ENCODE peak calls at places on chromosome 11, in eight cellular contexts. L, Z, I, Q, A, M, X and P are unnamed samples.

GRCh38 chr11:27672836-27673464 is 27.3 kb downstream of the BDNF start:
- DNase-seq in L (no peak), Z (peak; percentile 31), I (no peak), Q (no peak), A (no peak), M (peak; percentile 96), X (no peak), P (no peak)

GRCh38 chr11:83574516-83574915 is 288.3 kb upstream of the CCDC90B start:
- DNase-seq in L (no peak), Z (no peak), I (no peak), Q (no peak), A (no peak), M (peak; percentile 42), X (no peak), P (no peak)

GRCh38 chr11:71440021-71440755 is 8.0 kb downstream of the DHCR7 start:
- DNase-seq in L (no peak), Z (no peak), I (no peak), Q (no peak), A (no peak), M (no peak), X (no peak), P (no peak)

GRCh38 chr11:61650781-61651571 is 29.2 kb upstream of the DAGLA start:
- DNase-seq in L (no peak), Z (no peak), I (no peak), Q (no peak), A (no peak), M (no peak), X (no peak), P (no peak)

GRCh38 chr11:65912840-65913239 is 6.0 kb downstream of the C11orf68 start:
- DNase-seq in L (no peak), Z (peak; percentile 55), I (peak; percentile 52), Q (no peak), A (no peak), M (peak; percentile 91), X (no peak), P (no peak)

GRCh38 chr11:61041755-61042518 is 60.4 kb upstream of the CD5 start:
- DNase-seq in L (peak; percentile 55), Z (peak; percentile 10), I (peak; percentile 84), Q (peak; percentile 17), A (no peak), M (peak; percentile 8), X (peak; percentile 51), P (peak; percentile 54)

GRCh38 chr11:115503886-115504278 is 333 bp downstream of the CADM1 start:
- DNase-seq in L (no peak), Z (no peak), I (no peak), Q (no peak), A (no peak), M (no peak), X (no peak), P (no peak)

GRCh38 chr11:101444851-101445250 is 139.0 kb downstream of the TRPC6 start:
- DNase-seq in L (no peak), Z (no peak), I (no peak), Q (no peak), A (no peak), M (no peak), X (no peak), P (no peak)

GRCh38 chr11:113474362-113475159 is 637 bp downstream of the DRD2 start:
- DNase-seq in L (peak; percentile 64), Z (peak; percentile 41), I (peak; percentile 52), Q (peak; percentile 94), A (peak; percentile 18), M (peak; percentile 64), X (peak; percentile 97), P (peak; percentile 93)

GRCh38 chr11:40293655-40294342 is 1165.7 kb downstream of the LRRC4C start:
- DNase-seq in L (peak; percentile 39), Z (peak; percentile 82), I (peak; percentile 76), Q (peak; percentile 58), A (no peak), M (peak; percentile 83), X (peak; percentile 69), P (peak; percentile 75)

GRCh38 chr11:62842171-62842717 is 2.9 kb upstream of the WDR74 start:
- DNase-seq in L (peak; percentile 46), Z (no peak), I (peak; percentile 36), Q (peak; percentile 23), A (no peak), M (no peak), X (no peak), P (peak; percentile 38)

GRCh38 chr11:36507824-36508489 is 2.1 kb downstream of the TRAF6 start:
- DNase-seq in L (no peak), Z (no peak), I (no peak), Q (no peak), A (no peak), M (no peak), X (no peak), P (no peak)

GRCh38 chr11:10654211-10655150 is 39.1 kb downstream of the IRAG1 start:
- DNase-seq in L (no peak), Z (peak; percentile 72), I (peak; percentile 70), Q (no peak), A (no peak), M (peak; percentile 76), X (no peak), P (peak; percentile 45)

GRCh38 chr11:112368402-112368801 is 107.7 kb upstream of the PLET1 start:
- DNase-seq in L (no peak), Z (no peak), I (no peak), Q (no peak), A (no peak), M (peak; percentile 64), X (no peak), P (no peak)

GRCh38 chr11:27041141-27041869 is 690 bp downstream of the BBOX1 start:
- DNase-seq in L (no peak), Z (no peak), I (no peak), Q (no peak), A (no peak), M (no peak), X (no peak), P (no peak)

GRCh38 chr11:77467993-77468392 is 5.9 kb downstream of the PAK1 start:
- DNase-seq in L (no peak), Z (no peak), I (no peak), Q (no peak), A (no peak), M (peak; percentile 36), X (no peak), P (no peak)

GRCh38 chr11:19903620-19904069 is 191.0 kb downstream of the NAV2 start:
- DNase-seq in L (peak; percentile 70), Z (peak; percentile 75), I (peak; percentile 47), Q (peak; percentile 66), A (peak; percentile 42), M (peak; percentile 65), X (peak; percentile 89), P (peak; percentile 85)

GRCh38 chr11:12330491-12331231 is 46.7 kb upstream of the PARVA start:
- DNase-seq in L (no peak), Z (no peak), I (no peak), Q (no peak), A (no peak), M (peak; percentile 7), X (peak; percentile 17), P (no peak)

GRCh38 chr11:65435330-65435931 is 12.8 kb downstream of the NEAT1 start:
- DNase-seq in L (peak; percentile 31), Z (peak; percentile 27), I (no peak), Q (no peak), A (no peak), M (peak; percentile 15), X (no peak), P (no peak)

GRCh38 chr11:7538023-7538422 is 24.2 kb downstream of the PPFIBP2 start:
- DNase-seq in L (no peak), Z (no peak), I (no peak), Q (no peak), A (no peak), M (no peak), X (no peak), P (no peak)

GRCh38 chr11:117830072-117830471 is 5.5 kb upstream of the FXYD2 start:
- DNase-seq in L (no peak), Z (no peak), I (no peak), Q (no peak), A (no peak), M (no peak), X (no peak), P (no peak)

GRCh38 chr11:66216911-66217310 is 51.5 kb upstream of the RAB1B start:
- DNase-seq in L (no peak), Z (no peak), I (no peak), Q (no peak), A (no peak), M (no peak), X (no peak), P (no peak)

GRCh38 chr11:23113887-23114216 is 253.6 kb upstream of the CCDC179 start:
- DNase-seq in L (no peak), Z (no peak), I (no peak), Q (no peak), A (no peak), M (no peak), X (no peak), P (no peak)
- TF ChIP-seq CTCF in L (no peak), Z (no peak), I (no peak), Q (no peak), A (no peak), M (no peak), X (peak; percentile 16), P (no peak)

GRCh38 chr11:47615249-47615648 is 21.0 kb upstream of the C1QTNF4 start:
- DNase-seq in L (no peak), Z (no peak), I (no peak), Q (no peak), A (no peak), M (no peak), X (no peak), P (no peak)

GRCh38 chr11:47616726-47617416 is 22.7 kb upstream of the C1QTNF4 start:
- DNase-seq in L (peak; percentile 41), Z (peak; percentile 63), I (peak; percentile 49), Q (no peak), A (no peak), M (peak; percentile 47), X (peak; percentile 39), P (peak; percentile 67)

GRCh38 chr11:47620836-47621378 is 21.5 kb downstream of the MTCH2 start:
- DNase-seq in L (no peak), Z (no peak), I (no peak), Q (no peak), A (no peak), M (no peak), X (no peak), P (no peak)

DNA sequence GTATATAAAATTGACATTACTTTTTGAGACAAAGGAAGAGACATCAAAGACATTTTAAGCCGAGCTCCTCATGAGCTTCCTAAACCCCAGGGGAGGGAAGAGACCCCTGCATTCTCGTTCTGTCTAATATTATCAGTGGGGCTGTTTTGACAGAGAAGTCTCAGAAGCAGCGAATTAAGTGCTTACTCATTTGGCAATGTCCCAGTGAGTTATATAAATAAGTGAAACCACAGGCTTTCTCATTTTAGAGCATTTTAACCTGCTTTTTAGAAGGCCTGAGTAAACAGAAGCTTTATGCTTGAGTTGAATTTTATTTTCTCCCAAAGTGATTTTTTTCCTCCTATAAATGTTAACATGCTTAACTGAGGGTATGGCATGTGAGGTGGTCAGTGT is 23.2 kb upstream of the C1QTNF4 start:
- DNase-seq in L (no peak), Z (no peak), I (no peak), Q (no peak), A (no peak), M (no peak), X (no peak), P (no peak)
- TF ChIP-seq CTCF in L (no peak), Z (no peak), I (no peak), Q (no peak), A (no peak), M (no peak), X (no peak), P (no peak)

GRCh38 chr11:76459299-76459698 is 14.5 kb downstream of the EMSY start:
- DNase-seq in L (no peak), Z (peak; percentile 30), I (no peak), Q (no peak), A (no peak), M (peak; percentile 23), X (no peak), P (no peak)
- TF ChIP-seq CTCF in L (no peak), Z (peak; percentile 33), I (peak; percentile 8), Q (peak; percentile 53), A (peak; percentile 41), M (peak; percentile 29), X (peak; percentile 63), P (peak; percentile 69)

GRCh38 chr11:75144716-75145014 is 6.2 kb upstream of the SLCO2B1 start:
- DNase-seq in L (no peak), Z (no peak), I (no peak), Q (no peak), A (no peak), M (no peak), X (no peak), P (no peak)
- TF ChIP-seq CTCF in L (no peak), Z (no peak), I (no peak), Q (no peak), A (no peak), M (no peak), X (no peak), P (peak; percentile 5)